ENCODE peak calls at places on chromosomes 12 and 14, in nine cellular contexts. One of them, this sample, is unnamed.
A peak's percentile ranks its signal among the peaks of the same experiment; 100 is the strongest.

GRCh38 chr12:109727746-109728726 is 14.4 kb downstream of the FAM222A start:
- DNase-seq in HTR-8/SVneo: no peak
- DNase-seq in activated naive CD8-positive, alpha-beta T cell treated with anti-CD3 and anti-CD28 coated beads, Interleukin-2, amount 50 U/mL, for 24 hours: no peak
- DNase-seq in ecto neural progenitor cell: no peak
- DNase-seq in astrocyte of the spinal cord: no peak
- DNase-seq in activated gamma-delta T cell treated with Interleukin-2 at 50 U/mL for 16 hours: no peak
- DNase-seq in CD8-positive, alpha-beta T cell: no peak
- DNase-seq in AG04450: no peak
- DNase-seq in GM03348: no peak
- DNase-seq in this sample: peak; percentile 49

GRCh38 chr14:55073856-55074255 is 22.4 kb downstream of the MAPK1IP1L start:
- DNase-seq in HTR-8/SVneo: no peak
- DNase-seq in activated naive CD8-positive, alpha-beta T cell treated with anti-CD3 and anti-CD28 coated beads, Interleukin-2, amount 50 U/mL, for 24 hours: no peak
- DNase-seq in ecto neural progenitor cell: no peak
- DNase-seq in astrocyte of the spinal cord: peak; percentile 84
- DNase-seq in activated gamma-delta T cell treated with Interleukin-2 at 50 U/mL for 16 hours: no peak
- DNase-seq in CD8-positive, alpha-beta T cell: no peak
- DNase-seq in AG04450: no peak
- DNase-seq in GM03348: peak; percentile 64
- DNase-seq in this sample: no peak

GRCh38 chr14:53953828-53954550 is 2.6 kb downstream of the BMP4 start:
- DNase-seq in HTR-8/SVneo: peak; percentile 55
- DNase-seq in activated naive CD8-positive, alpha-beta T cell treated with anti-CD3 and anti-CD28 coated beads, Interleukin-2, amount 50 U/mL, for 24 hours: peak; percentile 10
- DNase-seq in ecto neural progenitor cell: peak; percentile 63
- DNase-seq in astrocyte of the spinal cord: peak; percentile 57
- DNase-seq in activated gamma-delta T cell treated with Interleukin-2 at 50 U/mL for 16 hours: no peak
- DNase-seq in CD8-positive, alpha-beta T cell: no peak
- DNase-seq in AG04450: no peak
- DNase-seq in GM03348: peak; percentile 54
- DNase-seq in this sample: peak; percentile 71

GRCh38 chr12:3418609-3419469 is 72.2 kb upstream of the PRMT8 start:
- DNase-seq in HTR-8/SVneo: no peak
- DNase-seq in activated naive CD8-positive, alpha-beta T cell treated with anti-CD3 and anti-CD28 coated beads, Interleukin-2, amount 50 U/mL, for 24 hours: no peak
- DNase-seq in ecto neural progenitor cell: no peak
- DNase-seq in astrocyte of the spinal cord: no peak
- DNase-seq in activated gamma-delta T cell treated with Interleukin-2 at 50 U/mL for 16 hours: no peak
- DNase-seq in CD8-positive, alpha-beta T cell: no peak
- DNase-seq in AG04450: no peak
- DNase-seq in GM03348: no peak
- DNase-seq in this sample: no peak

GRCh38 chr12:52837341-52837741 is 3.2 kb upstream of the KRT79 start:
- DNase-seq in HTR-8/SVneo: peak; percentile 72
- DNase-seq in activated naive CD8-positive, alpha-beta T cell treated with anti-CD3 and anti-CD28 coated beads, Interleukin-2, amount 50 U/mL, for 24 hours: peak; percentile 14
- DNase-seq in ecto neural progenitor cell: no peak
- DNase-seq in astrocyte of the spinal cord: peak; percentile 79
- DNase-seq in activated gamma-delta T cell treated with Interleukin-2 at 50 U/mL for 16 hours: no peak
- DNase-seq in CD8-positive, alpha-beta T cell: no peak
- DNase-seq in AG04450: peak; percentile 68
- DNase-seq in GM03348: peak; percentile 81
- DNase-seq in this sample: peak; percentile 23

GRCh38 chr14:78758333-78758732 is 588.2 kb downstream of the NRXN3 start:
- DNase-seq in HTR-8/SVneo: no peak
- DNase-seq in activated naive CD8-positive, alpha-beta T cell treated with anti-CD3 and anti-CD28 coated beads, Interleukin-2, amount 50 U/mL, for 24 hours: no peak
- DNase-seq in ecto neural progenitor cell: no peak
- DNase-seq in astrocyte of the spinal cord: peak; percentile 38
- DNase-seq in activated gamma-delta T cell treated with Interleukin-2 at 50 U/mL for 16 hours: no peak
- DNase-seq in CD8-positive, alpha-beta T cell: no peak
- DNase-seq in AG04450: no peak
- DNase-seq in GM03348: peak; percentile 51
- DNase-seq in this sample: no peak

GRCh38 chr14:90419200-90419599 is 22.4 kb downstream of the CALM1 start:
- DNase-seq in HTR-8/SVneo: peak; percentile 79
- DNase-seq in activated naive CD8-positive, alpha-beta T cell treated with anti-CD3 and anti-CD28 coated beads, Interleukin-2, amount 50 U/mL, for 24 hours: no peak
- DNase-seq in ecto neural progenitor cell: no peak
- DNase-seq in astrocyte of the spinal cord: peak; percentile 95
- DNase-seq in activated gamma-delta T cell treated with Interleukin-2 at 50 U/mL for 16 hours: no peak
- DNase-seq in CD8-positive, alpha-beta T cell: no peak
- DNase-seq in AG04450: peak; percentile 86
- DNase-seq in GM03348: peak; percentile 83
- DNase-seq in this sample: peak; percentile 95

GRCh38 chr14:68203871-68204270 is 384.3 kb downstream of the RAD51B start:
- DNase-seq in HTR-8/SVneo: no peak
- DNase-seq in activated naive CD8-positive, alpha-beta T cell treated with anti-CD3 and anti-CD28 coated beads, Interleukin-2, amount 50 U/mL, for 24 hours: no peak
- DNase-seq in ecto neural progenitor cell: no peak
- DNase-seq in astrocyte of the spinal cord: no peak
- DNase-seq in activated gamma-delta T cell treated with Interleukin-2 at 50 U/mL for 16 hours: no peak
- DNase-seq in CD8-positive, alpha-beta T cell: no peak
- DNase-seq in AG04450: no peak
- DNase-seq in GM03348: no peak
- DNase-seq in this sample: no peak

GRCh38 chr14:77970646-77971045 is 170.7 kb downstream of the ADCK1 start:
- DNase-seq in HTR-8/SVneo: no peak
- DNase-seq in activated naive CD8-positive, alpha-beta T cell treated with anti-CD3 and anti-CD28 coated beads, Interleukin-2, amount 50 U/mL, for 24 hours: no peak
- DNase-seq in ecto neural progenitor cell: no peak
- DNase-seq in astrocyte of the spinal cord: no peak
- DNase-seq in activated gamma-delta T cell treated with Interleukin-2 at 50 U/mL for 16 hours: no peak
- DNase-seq in CD8-positive, alpha-beta T cell: no peak
- DNase-seq in AG04450: no peak
- DNase-seq in GM03348: no peak
- DNase-seq in this sample: no peak

GRCh38 chr14:98578204-98578603 is 693.8 kb downstream of the BCL11B start:
- DNase-seq in HTR-8/SVneo: no peak
- DNase-seq in activated naive CD8-positive, alpha-beta T cell treated with anti-CD3 and anti-CD28 coated beads, Interleukin-2, amount 50 U/mL, for 24 hours: no peak
- DNase-seq in ecto neural progenitor cell: no peak
- DNase-seq in astrocyte of the spinal cord: peak; percentile 61
- DNase-seq in activated gamma-delta T cell treated with Interleukin-2 at 50 U/mL for 16 hours: no peak
- DNase-seq in CD8-positive, alpha-beta T cell: no peak
- DNase-seq in AG04450: no peak
- DNase-seq in GM03348: no peak
- DNase-seq in this sample: no peak

GRCh38 chr12:124309744-124310143 is 14.9 kb downstream of the RFLNA start:
- DNase-seq in HTR-8/SVneo: no peak
- DNase-seq in activated naive CD8-positive, alpha-beta T cell treated with anti-CD3 and anti-CD28 coated beads, Interleukin-2, amount 50 U/mL, for 24 hours: no peak
- DNase-seq in ecto neural progenitor cell: no peak
- DNase-seq in astrocyte of the spinal cord: no peak
- DNase-seq in activated gamma-delta T cell treated with Interleukin-2 at 50 U/mL for 16 hours: no peak
- DNase-seq in CD8-positive, alpha-beta T cell: no peak
- DNase-seq in AG04450: no peak
- DNase-seq in GM03348: no peak
- DNase-seq in this sample: no peak

GRCh38 chr14:87813211-87813610 is 179.8 kb downstream of the GALC start:
- DNase-seq in HTR-8/SVneo: no peak
- DNase-seq in activated naive CD8-positive, alpha-beta T cell treated with anti-CD3 and anti-CD28 coated beads, Interleukin-2, amount 50 U/mL, for 24 hours: no peak
- DNase-seq in ecto neural progenitor cell: no peak
- DNase-seq in astrocyte of the spinal cord: no peak
- DNase-seq in activated gamma-delta T cell treated with Interleukin-2 at 50 U/mL for 16 hours: no peak
- DNase-seq in CD8-positive, alpha-beta T cell: no peak
- DNase-seq in AG04450: no peak
- DNase-seq in GM03348: no peak
- DNase-seq in this sample: no peak

GRCh38 chr12:106941481-106942156 is 14.1 kb upstream of the TMEM263 start:
- DNase-seq in HTR-8/SVneo: no peak
- DNase-seq in activated naive CD8-positive, alpha-beta T cell treated with anti-CD3 and anti-CD28 coated beads, Interleukin-2, amount 50 U/mL, for 24 hours: no peak
- DNase-seq in ecto neural progenitor cell: no peak
- DNase-seq in astrocyte of the spinal cord: no peak
- DNase-seq in activated gamma-delta T cell treated with Interleukin-2 at 50 U/mL for 16 hours: no peak
- DNase-seq in CD8-positive, alpha-beta T cell: no peak
- DNase-seq in AG04450: no peak
- DNase-seq in GM03348: no peak
- DNase-seq in this sample: no peak

GRCh38 chr12:110223777-110224378 is 57.2 kb upstream of the ATP2A2 start:
- DNase-seq in HTR-8/SVneo: no peak
- DNase-seq in activated naive CD8-positive, alpha-beta T cell treated with anti-CD3 and anti-CD28 coated beads, Interleukin-2, amount 50 U/mL, for 24 hours: no peak
- DNase-seq in ecto neural progenitor cell: no peak
- DNase-seq in astrocyte of the spinal cord: no peak
- DNase-seq in activated gamma-delta T cell treated with Interleukin-2 at 50 U/mL for 16 hours: no peak
- DNase-seq in CD8-positive, alpha-beta T cell: no peak
- DNase-seq in AG04450: no peak
- DNase-seq in GM03348: no peak
- DNase-seq in this sample: no peak